ENCODE peak calls at places on chromosomes 11 and 22, in eight cellular contexts. One of them, this sample, is unnamed.

GRCh38 chr11:26537341-26537740 is 34.7 kb downstream of the MUC15 start:
- DNase-seq in AG10803: no peak
- DNase-seq in IMR-90: no peak
- DNase-seq in body of pancreas: no peak
- DNase-seq in right lobe of liver: no peak
- DNase-seq in HFF-Myc: no peak
- DNase-seq in CD8-positive, alpha-beta T cell: no peak
- DNase-seq in thoracic aorta: no peak
- DNase-seq in this sample: no peak

GRCh38 chr22:35785181-35785923 is 67.7 kb downstream of the APOL5 start:
- DNase-seq in HFF-Myc: no peak
- DNase-seq in AG10803: peak
- DNase-seq in IMR-90: no peak
- DNase-seq in body of pancreas: no peak
- DNase-seq in CD8-positive, alpha-beta T cell: no peak
- DNase-seq in thoracic aorta: no peak
- DNase-seq in right lobe of liver: no peak
- DNase-seq in this sample: no peak

GRCh38 chr22:24049211-24049610 is 38.1 kb downstream of the CABIN1 start:
- DNase-seq in CD8-positive, alpha-beta T cell: no peak
- DNase-seq in body of pancreas: no peak
- DNase-seq in thoracic aorta: no peak
- DNase-seq in AG10803: no peak
- DNase-seq in right lobe of liver: peak
- DNase-seq in IMR-90: no peak
- DNase-seq in HFF-Myc: no peak
- DNase-seq in this sample: no peak

GRCh38 chr11:104654414-104654813 is 243.8 kb downstream of the CASP12 start:
- DNase-seq in IMR-90: no peak
- DNase-seq in HFF-Myc: no peak
- DNase-seq in thoracic aorta: no peak
- DNase-seq in CD8-positive, alpha-beta T cell: no peak
- DNase-seq in body of pancreas: no peak
- DNase-seq in AG10803: no peak
- DNase-seq in right lobe of liver: no peak
- DNase-seq in this sample: no peak

GRCh38 chr11:55652560-55652959 is 4.4 kb downstream of the OR4S2 start:
- DNase-seq in body of pancreas: no peak
- DNase-seq in thoracic aorta: no peak
- DNase-seq in CD8-positive, alpha-beta T cell: no peak
- DNase-seq in HFF-Myc: no peak
- DNase-seq in right lobe of liver: no peak
- DNase-seq in IMR-90: no peak
- DNase-seq in AG10803: no peak
- DNase-seq in this sample: no peak

GRCh38 chr11:95565692-95566091 is 223.9 kb downstream of the FAM76B start:
- DNase-seq in HFF-Myc: no peak
- DNase-seq in body of pancreas: no peak
- DNase-seq in IMR-90: no peak
- DNase-seq in AG10803: no peak
- DNase-seq in right lobe of liver: no peak
- DNase-seq in CD8-positive, alpha-beta T cell: no peak
- DNase-seq in thoracic aorta: no peak
- DNase-seq in this sample: no peak

GRCh38 chr11:128522063-128522942 is 65.1 kb downstream of the ETS1 start:
- DNase-seq in CD8-positive, alpha-beta T cell: peak
- DNase-seq in body of pancreas: peak
- DNase-seq in IMR-90: peak
- DNase-seq in AG10803: peak
- DNase-seq in thoracic aorta: peak
- DNase-seq in HFF-Myc: peak
- DNase-seq in right lobe of liver: peak
- DNase-seq in this sample: peak

GRCh38 chr11:22797081-22797480 is 32.5 kb downstream of the SVIP start:
- DNase-seq in AG10803: no peak
- DNase-seq in thoracic aorta: no peak
- DNase-seq in body of pancreas: no peak
- DNase-seq in IMR-90: no peak
- DNase-seq in HFF-Myc: no peak
- DNase-seq in right lobe of liver: no peak
- DNase-seq in CD8-positive, alpha-beta T cell: no peak
- DNase-seq in this sample: no peak

GRCh38 chr11:34243620-34244493 is 114.0 kb downstream of the ABTB2 start:
- DNase-seq in IMR-90: peak
- DNase-seq in CD8-positive, alpha-beta T cell: no peak
- DNase-seq in body of pancreas: peak
- DNase-seq in right lobe of liver: peak
- DNase-seq in HFF-Myc: no peak
- DNase-seq in thoracic aorta: no peak
- DNase-seq in AG10803: peak
- DNase-seq in this sample: no peak

GRCh38 chr11:109304159-109304558 is 117.8 kb upstream of the C11orf87 start:
- DNase-seq in HFF-Myc: no peak
- DNase-seq in right lobe of liver: no peak
- DNase-seq in AG10803: peak
- DNase-seq in IMR-90: peak
- DNase-seq in body of pancreas: no peak
- DNase-seq in CD8-positive, alpha-beta T cell: no peak
- DNase-seq in thoracic aorta: no peak
- DNase-seq in this sample: no peak

GRCh38 chr11:118076754-118077281 is at the start of gene TMPRSS4:
- DNase-seq in body of pancreas: peak
- DNase-seq in CD8-positive, alpha-beta T cell: no peak
- DNase-seq in right lobe of liver: no peak
- DNase-seq in thoracic aorta: no peak
- DNase-seq in HFF-Myc: no peak
- DNase-seq in AG10803: no peak
- DNase-seq in IMR-90: no peak
- DNase-seq in this sample: no peak

GRCh38 chr11:35879361-35879760 is 64.5 kb upstream of the LDLRAD3 start:
- DNase-seq in thoracic aorta: no peak
- DNase-seq in HFF-Myc: no peak
- DNase-seq in body of pancreas: no peak
- DNase-seq in IMR-90: no peak
- DNase-seq in right lobe of liver: no peak
- DNase-seq in AG10803: no peak
- DNase-seq in CD8-positive, alpha-beta T cell: no peak
- DNase-seq in this sample: no peak
- TF ChIP-seq CTCF in thoracic aorta: no peak
- TF ChIP-seq CTCF in HFF-Myc: no peak
- TF ChIP-seq CTCF in body of pancreas: no peak
- TF ChIP-seq CTCF in IMR-90: no peak
- TF ChIP-seq CTCF in right lobe of liver: no peak
- TF ChIP-seq CTCF in AG10803: no peak
- TF ChIP-seq CTCF in CD8-positive, alpha-beta T cell: no peak
- TF ChIP-seq CTCF in this sample: no peak

GRCh38 chr11:76448506-76448905 is 3.7 kb downstream of the EMSY start:
- DNase-seq in IMR-90: no peak
- DNase-seq in body of pancreas: no peak
- DNase-seq in HFF-Myc: no peak
- DNase-seq in AG10803: no peak
- DNase-seq in right lobe of liver: no peak
- DNase-seq in CD8-positive, alpha-beta T cell: no peak
- DNase-seq in thoracic aorta: no peak
- DNase-seq in this sample: no peak

GRCh38 chr11:76444065-76444383 is 794 bp upstream of the EMSY start:
- DNase-seq in IMR-90: no peak
- DNase-seq in right lobe of liver: no peak
- DNase-seq in body of pancreas: no peak
- DNase-seq in HFF-Myc: peak
- DNase-seq in CD8-positive, alpha-beta T cell: no peak
- DNase-seq in thoracic aorta: no peak
- DNase-seq in AG10803: no peak
- DNase-seq in this sample: no peak

GRCh38 chr11:76444384-76445121 is at the start of gene EMSY:
- DNase-seq in right lobe of liver: peak
- DNase-seq in HFF-Myc: peak
- DNase-seq in AG10803: peak
- DNase-seq in CD8-positive, alpha-beta T cell: peak
- DNase-seq in IMR-90: peak
- DNase-seq in body of pancreas: peak
- DNase-seq in thoracic aorta: peak
- DNase-seq in this sample: peak

GRCh38 chr11:76443254-76443935 is 1.4 kb upstream of the EMSY start:
- DNase-seq in right lobe of liver: no peak
- DNase-seq in thoracic aorta: no peak
- DNase-seq in CD8-positive, alpha-beta T cell: no peak
- DNase-seq in body of pancreas: no peak
- DNase-seq in HFF-Myc: no peak
- DNase-seq in AG10803: no peak
- DNase-seq in IMR-90: no peak
- DNase-seq in this sample: no peak

GRCh38 chr11:76445122-76446084 is 585 bp downstream of the EMSY start:
- DNase-seq in right lobe of liver: peak
- DNase-seq in CD8-positive, alpha-beta T cell: peak
- DNase-seq in HFF-Myc: peak
- DNase-seq in AG10803: peak
- DNase-seq in body of pancreas: peak
- DNase-seq in thoracic aorta: peak
- DNase-seq in IMR-90: peak
- DNase-seq in this sample: peak
- TF ChIP-seq CTCF in right lobe of liver: no peak
- TF ChIP-seq CTCF in CD8-positive, alpha-beta T cell: no peak
- TF ChIP-seq CTCF in HFF-Myc: no peak
- TF ChIP-seq CTCF in AG10803: no peak
- TF ChIP-seq CTCF in body of pancreas: no peak
- TF ChIP-seq CTCF in thoracic aorta: no peak
- TF ChIP-seq CTCF in IMR-90: peak
- TF ChIP-seq CTCF in this sample: no peak

DNA sequence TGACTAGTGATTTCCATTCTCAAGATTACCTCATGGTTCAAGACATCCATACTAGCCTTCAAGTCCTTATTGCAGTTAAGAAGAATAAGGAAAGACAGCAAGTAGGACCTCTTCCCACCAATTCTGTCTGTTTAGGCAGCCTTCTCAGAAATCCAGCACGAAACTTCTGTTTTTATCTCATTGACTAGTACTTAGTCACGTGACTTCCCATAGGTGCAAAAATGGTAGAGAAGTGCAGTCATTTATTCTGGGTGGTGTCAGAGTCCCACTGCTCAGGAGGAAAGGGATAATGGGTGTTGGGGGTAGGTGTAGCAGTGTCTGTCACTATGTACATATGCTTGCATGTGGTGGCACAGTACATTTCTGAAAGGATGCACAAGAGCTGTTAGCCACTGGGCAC is 57.7 kb upstream of the SORL1-AS1 start:
- DNase-seq in IMR-90: no peak
- DNase-seq in CD8-positive, alpha-beta T cell: no peak
- DNase-seq in body of pancreas: no peak
- DNase-seq in AG10803: no peak
- DNase-seq in right lobe of liver: no peak
- DNase-seq in HFF-Myc: no peak
- DNase-seq in thoracic aorta: no peak
- DNase-seq in this sample: no peak
- TF ChIP-seq CTCF in IMR-90: no peak
- TF ChIP-seq CTCF in CD8-positive, alpha-beta T cell: no peak
- TF ChIP-seq CTCF in body of pancreas: no peak
- TF ChIP-seq CTCF in AG10803: no peak
- TF ChIP-seq CTCF in right lobe of liver: no peak
- TF ChIP-seq CTCF in HFF-Myc: no peak
- TF ChIP-seq CTCF in thoracic aorta: no peak
- TF ChIP-seq CTCF in this sample: no peak

DNA sequence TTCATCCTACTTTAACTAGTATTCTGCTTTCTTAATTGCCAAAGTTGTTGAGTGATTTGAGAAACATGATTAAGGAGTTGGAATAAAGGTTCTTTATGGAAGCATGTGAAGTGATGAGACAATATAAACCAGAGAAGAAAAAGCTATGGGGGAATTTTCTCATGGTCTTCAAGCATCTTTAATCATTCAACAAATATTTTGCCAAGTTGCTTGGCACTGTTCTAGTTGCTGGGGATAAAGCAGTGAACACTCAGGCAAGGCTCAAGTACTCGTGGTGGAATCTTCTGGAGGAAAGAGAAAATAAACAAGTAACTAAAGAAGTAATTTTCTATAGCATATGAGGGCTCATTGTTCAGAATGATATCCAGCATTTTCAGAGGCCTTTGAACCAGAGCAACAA is 9.2 kb upstream of the PIWIL4 start:
- DNase-seq in IMR-90: peak
- DNase-seq in CD8-positive, alpha-beta T cell: no peak
- DNase-seq in right lobe of liver: no peak
- DNase-seq in HFF-Myc: no peak
- DNase-seq in AG10803: peak
- DNase-seq in thoracic aorta: no peak
- DNase-seq in body of pancreas: no peak
- DNase-seq in this sample: no peak
- TF ChIP-seq CTCF in IMR-90: no peak
- TF ChIP-seq CTCF in CD8-positive, alpha-beta T cell: no peak
- TF ChIP-seq CTCF in right lobe of liver: no peak
- TF ChIP-seq CTCF in HFF-Myc: no peak
- TF ChIP-seq CTCF in AG10803: no peak
- TF ChIP-seq CTCF in thoracic aorta: no peak
- TF ChIP-seq CTCF in body of pancreas: no peak
- TF ChIP-seq CTCF in this sample: no peak

GRCh38 chr22:45163417-45164216 is at the start of gene NUP50:
- DNase-seq in body of pancreas: peak
- DNase-seq in HFF-Myc: peak
- DNase-seq in right lobe of liver: peak
- DNase-seq in AG10803: peak
- DNase-seq in thoracic aorta: peak
- DNase-seq in IMR-90: peak
- DNase-seq in CD8-positive, alpha-beta T cell: peak
- DNase-seq in this sample: peak
- TF ChIP-seq CTCF in body of pancreas: no peak
- TF ChIP-seq CTCF in HFF-Myc: no peak
- TF ChIP-seq CTCF in right lobe of liver: peak
- TF ChIP-seq CTCF in AG10803: peak
- TF ChIP-seq CTCF in thoracic aorta: no peak
- TF ChIP-seq CTCF in IMR-90: peak
- TF ChIP-seq CTCF in CD8-positive, alpha-beta T cell: no peak
- TF ChIP-seq CTCF in this sample: no peak

DNA sequence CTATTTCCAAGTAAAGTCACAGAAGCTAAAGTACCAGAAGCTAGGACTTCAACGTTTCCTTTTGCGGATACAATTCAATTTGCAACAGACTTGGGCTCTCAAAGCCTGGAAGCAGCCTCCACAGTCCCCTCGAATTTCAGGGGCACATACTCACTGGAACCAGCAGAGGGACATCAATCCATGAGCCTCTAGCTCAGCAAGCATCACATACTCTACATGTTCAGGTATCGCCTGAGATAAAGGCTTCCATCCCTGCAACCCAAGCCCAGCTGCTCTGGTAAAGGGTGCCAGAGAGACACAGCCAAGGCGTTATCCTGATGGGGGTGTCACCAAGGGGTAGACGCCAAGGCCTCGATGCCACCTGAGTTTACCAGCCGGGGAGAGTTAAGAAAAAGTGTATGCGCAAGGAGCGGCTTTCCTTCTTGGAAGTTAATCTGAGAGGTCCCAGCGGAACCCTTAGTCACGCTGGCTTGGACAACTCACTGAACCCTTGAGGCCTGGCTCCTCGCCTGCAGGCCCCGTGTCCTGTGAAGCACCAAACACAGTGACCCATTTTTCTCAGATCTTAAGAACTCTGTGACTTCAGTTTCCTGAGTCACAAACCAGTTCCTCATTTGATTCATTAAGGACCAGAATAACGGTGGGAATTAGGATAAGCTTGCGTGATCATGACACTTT is 13.0 kb downstream of the LTO1 start:
- DNase-seq in right lobe of liver: peak
- DNase-seq in IMR-90: no peak
- DNase-seq in thoracic aorta: no peak
- DNase-seq in body of pancreas: no peak
- DNase-seq in HFF-Myc: no peak
- DNase-seq in AG10803: no peak
- DNase-seq in CD8-positive, alpha-beta T cell: no peak
- DNase-seq in this sample: no peak
- TF ChIP-seq CTCF in right lobe of liver: no peak
- TF ChIP-seq CTCF in IMR-90: no peak
- TF ChIP-seq CTCF in thoracic aorta: no peak
- TF ChIP-seq CTCF in body of pancreas: no peak
- TF ChIP-seq CTCF in HFF-Myc: peak
- TF ChIP-seq CTCF in AG10803: peak
- TF ChIP-seq CTCF in CD8-positive, alpha-beta T cell: no peak
- TF ChIP-seq CTCF in this sample: no peak